ENCODE peak calls at places on chromosomes 11 and 22, in ten cellular contexts. E is A673, K is fibroblast of mammary gland, U is astrocyte, X is AG09309, O is suprapubic skin, T is lower leg skin, I is cardiac muscle cell, Y is adrenal gland, F is IMR-90. B is an unnamed sample.

GRCh38 chr11:65487467-65488272 is 11.2 kb upstream of the MALAT1 start:
- DNase-seq in E (peak; percentile 100), K (peak; percentile 100), U (peak; percentile 100), X (peak; percentile 100), O (peak; percentile 100), T (peak; percentile 100), I (peak; percentile 99), Y (peak; percentile 100), F (peak; percentile 100), B (peak; percentile 100)

GRCh38 chr11:78202733-78203167 is 14.0 kb downstream of the USP35 start:
- DNase-seq in E (no peak), K (no peak), U (no peak), X (no peak), O (no peak), T (no peak), I (no peak), Y (no peak), F (no peak), B (no peak)

GRCh38 chr11:10305964-10306918 is 1.4 kb downstream of the ADM start:
- DNase-seq in E (peak; percentile 56), K (no peak), U (no peak), X (no peak), O (no peak), T (peak; percentile 90), I (peak; percentile 60), Y (no peak), F (peak; percentile 32), B (peak; percentile 36)

GRCh38 chr22:43482310-43482625 is 70.5 kb downstream of the MPPED1 start:
- DNase-seq in E (no peak), K (no peak), U (no peak), X (no peak), O (no peak), T (no peak), I (no peak), Y (no peak), F (no peak), B (no peak)

GRCh38 chr11:122375687-122376399 is 259.8 kb upstream of the BLID start:
- DNase-seq in E (no peak), K (peak; percentile 60), U (peak; percentile 63), X (peak; percentile 55), O (no peak), T (no peak), I (no peak), Y (no peak), F (peak; percentile 75), B (peak; percentile 71)

GRCh38 chr11:123169821-123170220 is 25.2 kb downstream of the CLMP start:
- DNase-seq in E (no peak), K (no peak), U (no peak), X (no peak), O (no peak), T (peak; percentile 45), I (no peak), Y (no peak), F (no peak), B (no peak)

GRCh38 chr11:130772266-130773227 is 143.7 kb downstream of the SNX19 start:
- DNase-seq in E (no peak), K (peak; percentile 100), U (peak; percentile 98), X (peak; percentile 90), O (no peak), T (no peak), I (no peak), Y (no peak), F (peak; percentile 97), B (peak; percentile 97)

GRCh38 chr22:49141761-49142160 is 685.9 kb downstream of the BRD1 start:
- DNase-seq in E (no peak), K (no peak), U (no peak), X (no peak), O (no peak), T (peak; percentile 37), I (no peak), Y (peak; percentile 28), F (no peak), B (no peak)

GRCh38 chr22:48456449-48456848 is 1371.2 kb downstream of the BRD1 start:
- DNase-seq in E (peak; percentile 40), K (no peak), U (no peak), X (no peak), O (no peak), T (no peak), I (no peak), Y (no peak), F (no peak), B (peak; percentile 71)

GRCh38 chr11:113615098-113615497 is 91.0 kb downstream of the TMPRSS5 start:
- DNase-seq in E (peak; percentile 16), K (no peak), U (no peak), X (no peak), O (no peak), T (no peak), I (no peak), Y (no peak), F (no peak), B (no peak)

GRCh38 chr11:64456509-64457320 is 97.8 kb downstream of the RPS6KA4 start:
- DNase-seq in E (no peak), K (no peak), U (no peak), X (no peak), O (peak; percentile 48), T (peak; percentile 75), I (no peak), Y (no peak), F (no peak), B (no peak)

GRCh38 chr22:36330655-36331305 is 57.0 kb downstream of the MYH9 start:
- DNase-seq in E (peak; percentile 69), K (peak; percentile 62), U (peak; percentile 64), X (no peak), O (no peak), T (peak; percentile 90), I (no peak), Y (peak; percentile 72), F (peak; percentile 63), B (peak; percentile 51)

GRCh38 chr22:49936018-49936972 is 17.9 kb downstream of the CRELD2 start:
- DNase-seq in E (peak; percentile 90), K (peak; percentile 88), U (peak; percentile 66), X (no peak), O (peak; percentile 95), T (peak; percentile 98), I (peak; percentile 90), Y (peak; percentile 93), F (peak; percentile 86), B (peak; percentile 70)

DNA sequence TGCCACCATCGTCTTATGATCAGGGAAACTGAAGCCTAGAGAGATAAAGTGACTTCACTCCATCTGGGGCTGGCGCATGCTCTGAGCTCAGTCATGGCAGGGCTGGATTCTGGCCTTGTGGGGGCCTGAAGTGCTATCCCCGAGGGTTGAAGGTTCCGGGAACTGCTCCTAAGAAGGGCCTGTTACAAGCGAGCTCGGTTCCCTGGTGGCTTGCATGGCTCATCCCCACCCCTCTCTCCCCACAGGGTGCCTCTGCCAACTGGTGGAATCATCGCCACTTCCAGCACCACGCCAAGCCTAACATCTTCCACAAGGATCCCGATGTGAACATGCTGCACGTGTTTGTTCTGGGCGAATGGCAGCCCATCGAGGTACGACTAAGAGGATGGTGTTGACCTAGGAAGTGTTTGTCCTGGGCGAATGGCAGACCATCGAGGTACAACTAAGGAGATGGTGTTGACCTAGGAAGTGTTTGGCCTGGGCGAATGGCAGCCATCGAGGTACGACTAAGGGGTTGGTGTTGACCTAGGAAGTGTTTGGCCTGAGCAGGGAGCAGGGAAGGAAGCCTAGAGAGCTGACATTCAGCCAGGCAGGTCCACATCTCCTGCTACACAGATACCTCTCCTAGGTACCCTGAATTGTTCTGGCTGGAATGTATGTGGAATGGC is 19.9 kb downstream of the FADS2 start:
- DNase-seq in E (no peak), K (no peak), U (no peak), X (no peak), O (no peak), T (no peak), I (no peak), Y (no peak), F (no peak), B (no peak)
- H3K4me3 ChIP-seq in E (no peak overlapping the region), K (no peak overlapping the region), U (no peak overlapping the region), X (no peak overlapping the region), O (no peak overlapping the region), T (no peak overlapping the region), I (no peak overlapping the region), Y (no peak overlapping the region), F (no peak overlapping the region), B (no peak overlapping the region)

DNA sequence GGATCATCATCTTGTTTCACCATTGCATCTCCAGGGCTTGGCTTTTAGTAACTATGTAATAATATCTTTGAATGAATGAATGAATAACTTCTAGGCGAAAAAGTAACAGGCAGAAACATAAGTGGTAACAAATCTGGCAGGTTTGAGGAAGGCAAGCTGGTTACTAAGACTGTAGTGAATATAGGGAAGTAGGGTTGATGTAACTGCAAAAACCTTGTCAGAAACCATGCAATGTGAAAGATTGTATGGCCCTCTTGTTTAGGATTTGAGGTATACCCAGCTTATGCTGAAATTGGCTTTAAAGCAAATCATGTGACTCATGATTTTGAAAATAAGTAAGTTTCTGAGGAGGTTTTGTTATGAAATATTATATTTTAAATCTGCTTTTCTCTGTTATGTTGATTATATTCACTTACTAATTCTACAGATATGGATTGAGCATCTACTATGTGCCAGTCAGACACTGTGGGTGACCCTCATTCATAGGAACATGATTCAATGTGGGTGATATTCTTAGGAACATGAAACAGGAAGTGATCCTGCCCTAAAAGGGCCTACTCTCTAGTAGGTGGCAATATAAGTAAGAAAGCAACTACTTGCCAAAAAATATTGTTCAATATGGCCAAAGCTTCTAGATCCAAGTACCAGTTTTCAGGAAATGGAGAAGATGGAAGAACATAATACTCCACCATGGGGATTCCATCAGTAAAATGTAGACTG is 115.5 kb upstream of the CCDC90B start:
- DNase-seq in E (no peak), K (no peak), U (no peak), X (no peak), O (no peak), T (no peak), I (no peak), Y (no peak), F (no peak), B (no peak)
- TF ChIP-seq CTCF in E (no peak), K (no peak), U (no peak), X (no peak), O (no peak), T (no peak), I (no peak), Y (no peak), F (no peak), B (no peak)

DNA sequence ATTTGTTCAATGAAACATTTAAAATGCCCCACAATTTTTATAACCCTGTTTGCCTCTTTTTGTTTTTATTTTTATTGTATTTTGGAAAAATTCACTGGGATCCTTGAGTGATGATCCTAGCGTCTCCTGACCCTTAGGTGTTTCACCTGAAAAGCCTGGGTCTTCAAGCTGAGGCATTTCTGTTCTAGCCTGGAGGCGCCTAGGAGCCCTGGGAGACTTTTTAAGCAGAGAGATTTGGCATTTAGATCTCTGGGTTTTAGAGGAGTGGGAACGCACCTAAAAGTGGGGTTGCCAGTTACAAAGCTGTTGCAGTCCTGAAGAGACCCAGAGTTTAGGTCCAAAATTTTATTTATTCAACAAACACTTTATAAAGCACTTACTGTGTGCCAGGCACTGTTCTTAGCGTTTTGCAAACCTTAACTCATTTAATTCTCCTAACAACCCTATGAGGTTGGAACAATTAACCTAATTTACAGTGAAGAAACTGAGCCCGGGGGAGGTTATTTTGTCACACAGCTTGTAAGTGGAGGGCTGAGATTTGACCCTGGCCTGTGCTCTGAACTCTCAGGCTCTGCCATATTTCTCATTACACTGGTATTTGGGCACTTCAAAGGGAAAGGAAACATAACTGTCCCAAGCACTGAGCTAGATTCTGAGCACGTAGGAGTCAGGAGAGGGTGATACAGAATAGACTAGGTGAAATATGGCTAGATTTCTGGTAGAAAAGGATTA is 834 bp upstream of the FADS1 start:
- DNase-seq in E (no peak), K (no peak), U (no peak), X (no peak), O (no peak), T (no peak), I (no peak), Y (no peak), F (no peak), B (no peak)
- H3K4me3 ChIP-seq in E (peak overlapping the region; percentile 78), K (peak overlapping the region; percentile 83), U (peak overlapping the region; percentile 69), X (peak overlapping the region; percentile 67), O (peak overlapping the region; percentile 64), T (no peak overlapping the region), I (peak overlapping the region; percentile 59), Y (peak overlapping the region; percentile 52), F (peak overlapping the region; percentile 86), B (peak overlapping the region; percentile 92)

GRCh38 chr11:42778193-42778592 is 533.6 kb upstream of the API5 start:
- DNase-seq in E (no peak), K (no peak), U (no peak), X (no peak), O (no peak), T (no peak), I (no peak), Y (no peak), F (no peak), B (no peak)
- TF ChIP-seq CTCF in E (peak; percentile 31), K (no peak), U (no peak), X (no peak), O (no peak), T (no peak), I (no peak), Y (no peak), F (no peak), B (no peak)